ENCODE peak calls at places on chromosomes 16 and 17, in nine cellular contexts. G is GM23338, N is K562, L is HCT116, H is A549, S is SK-N-SH, X is GM12878, M is HL-60, I is HepG2. F is an unnamed sample.

GRCh38 chr16:66036775-66037715 is 329.4 kb upstream of the CDH5 start:
- DNase-seq in G (no peak), N (no peak), L (no peak), H (no peak), S (no peak), X (no peak), M (no peak), I (no peak), F (no peak)

GRCh38 chr17:69625449-69625848 is 211.0 kb downstream of the MAP2K6 start:
- DNase-seq in G (no peak), N (no peak), L (no peak), H (no peak), S (no peak), X (no peak), M (no peak), I (no peak), F (no peak)

GRCh38 chr17:20063665-20064648 is 54.8 kb downstream of the SPECC1 start:
- DNase-seq in G (peak; percentile 27), N (no peak), L (peak; percentile 33), H (peak; percentile 91), S (no peak), X (peak; percentile 76), M (peak; percentile 89), I (no peak), F (peak; percentile 76)

GRCh38 chr17:29116652-29117439 is 63.4 kb downstream of the MYO18A start:
- DNase-seq in G (peak; percentile 91), N (peak; percentile 82), L (no peak), H (peak; percentile 82), S (peak; percentile 85), X (peak; percentile 5), M (peak; percentile 90), I (peak; percentile 18), F (peak; percentile 35)

GRCh38 chr16:66070140-66070887 is 296.2 kb upstream of the CDH5 start:
- DNase-seq in G (no peak), N (no peak), L (no peak), H (no peak), S (no peak), X (no peak), M (no peak), I (no peak), F (no peak)

GRCh38 chr16:78275420-78275819 is 176.0 kb downstream of the WWOX start:
- DNase-seq in G (peak; percentile 74), N (no peak), L (no peak), H (no peak), S (no peak), X (no peak), M (no peak), I (no peak), F (no peak)

GRCh38 chr17:39921323-39921722 is 2.9 kb upstream of the GSDMB start:
- DNase-seq in G (no peak), N (no peak), L (no peak), H (no peak), S (no peak), X (no peak), M (peak; percentile 82), I (no peak), F (no peak)

GRCh38 chr17:36901506-36901905 is 35.8 kb upstream of the LHX1 start:
- DNase-seq in G (peak; percentile 53), N (no peak), L (no peak), H (peak; percentile 70), S (no peak), X (no peak), M (no peak), I (peak; percentile 16), F (no peak)

GRCh38 chr16:22333457-22333994 is 36.3 kb downstream of the POLR3E start:
- DNase-seq in G (no peak), N (no peak), L (no peak), H (no peak), S (no peak), X (no peak), M (no peak), I (no peak), F (no peak)

GRCh38 chr17:8119575-8120519 is 1.5 kb upstream of the ALOXE3 start:
- DNase-seq in G (peak; percentile 90), N (peak; percentile 89), L (peak; percentile 90), H (peak; percentile 98), S (peak; percentile 53), X (peak; percentile 97), M (peak; percentile 76), I (peak; percentile 93), F (peak; percentile 99)
- TF ChIP-seq REST in G (no peak), N (no peak), L (no peak), H (no peak), S (no peak), X (no peak), M (no peak), I (no peak), F (no peak)

DNA sequence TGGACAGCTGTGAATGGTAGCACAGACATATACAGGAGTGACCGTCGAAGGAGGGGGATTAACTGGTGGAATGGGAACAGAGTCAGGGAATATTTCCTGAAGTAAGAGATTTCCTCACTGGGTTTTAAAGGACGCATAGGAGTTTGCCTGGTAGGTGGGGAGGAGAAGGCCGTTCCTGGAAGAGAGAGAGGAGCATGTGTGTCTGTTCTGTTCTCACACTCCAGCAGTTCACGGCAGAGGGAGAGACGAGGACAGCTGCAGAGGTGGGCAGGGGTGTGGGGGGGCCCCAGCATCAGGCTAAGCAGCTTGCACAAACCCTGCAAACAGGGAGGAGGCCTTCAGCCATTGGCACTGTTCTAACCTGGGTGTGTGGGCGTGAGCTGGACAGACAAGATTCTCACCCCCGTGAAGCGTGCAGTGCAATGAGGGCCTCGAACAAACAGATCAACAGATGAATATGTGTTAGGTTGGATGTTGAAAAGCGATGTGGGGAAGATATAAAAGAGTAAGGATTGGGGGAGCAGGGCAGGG is 85.3 kb upstream of the GSE1 start:
- DNase-seq in G (no peak), N (no peak), L (no peak), H (no peak), S (no peak), X (no peak), M (peak; percentile 27), I (no peak), F (no peak)
- TF ChIP-seq REST in G (no peak), N (no peak), L (no peak), H (no peak), S (no peak), X (no peak), M (no peak), I (no peak), F (no peak)

GRCh38 chr17:82239926-82240505 is 11.2 kb downstream of the SLC16A3 start:
- DNase-seq in G (no peak), N (no peak), L (no peak), H (no peak), S (no peak), X (no peak), M (peak; percentile 49), I (peak; percentile 73), F (no peak)

GRCh38 chr17:82237746-82238561 is 9.1 kb downstream of the SLC16A3 start:
- DNase-seq in G (no peak), N (no peak), L (no peak), H (no peak), S (no peak), X (no peak), M (peak; percentile 57), I (no peak), F (no peak)

GRCh38 chr17:82239401-82239925 is 10.6 kb downstream of the SLC16A3 start:
- DNase-seq in G (no peak), N (peak; percentile 41), L (no peak), H (no peak), S (no peak), X (no peak), M (peak; percentile 47), I (no peak), F (no peak)

GRCh38 chr17:82237083-82237745 is 8.4 kb downstream of the SLC16A3 start:
- DNase-seq in G (peak; percentile 74), N (no peak), L (no peak), H (no peak), S (no peak), X (no peak), M (peak; percentile 75), I (no peak), F (no peak)

DNA sequence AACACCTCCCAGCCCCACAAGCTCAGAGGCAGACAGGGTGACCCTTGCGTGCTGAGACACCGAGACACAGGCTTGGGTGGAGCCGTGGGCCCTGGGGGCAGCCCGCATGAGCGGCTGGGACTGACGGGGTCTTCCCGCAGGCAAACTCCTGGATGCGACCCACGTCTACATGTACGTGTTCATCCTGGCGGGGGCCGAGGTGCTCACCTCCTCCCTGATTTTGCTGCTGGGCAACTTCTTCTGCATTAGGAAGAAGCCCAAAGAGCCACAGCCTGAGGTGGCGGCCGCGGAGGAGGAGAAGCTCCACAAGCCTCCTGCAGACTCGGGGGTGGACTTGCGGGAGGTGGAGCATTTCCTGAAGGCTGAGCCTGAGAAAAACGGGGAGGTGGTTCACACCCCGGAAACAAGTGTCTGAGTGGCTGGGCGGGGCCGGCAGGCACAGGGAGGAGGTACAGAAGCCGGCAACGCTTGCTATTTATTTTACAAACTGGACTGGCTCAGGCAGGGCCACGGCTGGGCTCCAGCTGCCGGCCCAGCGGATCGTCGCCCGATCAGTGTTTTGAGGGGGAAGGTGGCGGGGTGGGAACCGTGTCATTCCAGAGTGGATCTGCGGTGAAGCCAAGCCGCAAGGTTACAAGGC is 9.8 kb downstream of the SLC16A3 start:
- DNase-seq in G (no peak), N (peak; percentile 94), L (no peak), H (peak; percentile 75), S (no peak), X (no peak), M (peak; percentile 97), I (no peak), F (no peak)
- TF ChIP-seq REST in G (no peak), N (no peak), L (no peak), H (no peak), S (no peak), X (no peak), M (no peak), I (no peak), F (no peak)

GRCh38 chr16:47777191-47777590 is 316.1 kb downstream of the PHKB start:
- DNase-seq in G (no peak), N (no peak), L (no peak), H (no peak), S (no peak), X (no peak), M (no peak), I (no peak), F (no peak)

GRCh38 chr16:47779201-47780016 is 318.3 kb downstream of the PHKB start:
- DNase-seq in G (no peak), N (peak; percentile 65), L (no peak), H (peak; percentile 11), S (no peak), X (peak; percentile 5), M (no peak), I (no peak), F (peak; percentile 8)

GRCh38 chr16:47778106-47778803 is 317.1 kb downstream of the PHKB start:
- DNase-seq in G (peak; percentile 4), N (no peak), L (no peak), H (no peak), S (no peak), X (no peak), M (no peak), I (no peak), F (no peak)

GRCh38 chr16:47774661-47775060 is 313.5 kb downstream of the PHKB start:
- DNase-seq in G (peak; percentile 55), N (peak; percentile 18), L (no peak), H (peak; percentile 67), S (no peak), X (no peak), M (no peak), I (peak; percentile 67), F (no peak)

DNA sequence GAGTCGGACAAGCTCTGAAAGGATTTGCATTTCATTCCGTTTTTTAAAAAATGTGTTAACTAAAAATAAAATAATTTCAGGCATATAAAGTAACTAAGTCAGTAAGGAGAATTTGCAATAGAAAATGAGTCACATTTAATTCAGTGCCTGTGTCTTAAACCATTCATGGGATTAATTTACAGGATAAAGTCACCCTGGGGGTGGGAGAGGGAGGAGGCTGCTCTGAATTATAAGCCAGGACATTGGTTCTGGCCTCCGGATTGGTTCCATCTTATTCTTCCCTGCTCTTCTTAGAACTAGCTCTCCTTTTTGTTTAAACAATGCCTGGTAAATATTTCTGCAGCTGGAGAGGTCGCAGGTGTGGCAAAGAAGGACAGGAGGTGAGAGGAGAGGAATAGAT is 319.1 kb downstream of the PHKB start:
- DNase-seq in G (no peak), N (no peak), L (no peak), H (no peak), S (no peak), X (no peak), M (no peak), I (no peak), F (no peak)
- TF ChIP-seq REST in G (no peak), N (no peak), L (no peak), H (no peak), S (no peak), X (no peak), M (no peak), I (no peak), F (no peak)

F was measured in Panc1.